ENCODE peak calls at places on chromosomes 6 and 20, in seven cellular contexts. T is tibial artery, A is upper lobe of left lung, Q is HFF-Myc, B is tibial nerve, D is uterus, W is fibroblast of the aortic adventitia. K is an unnamed sample.

GRCh38 chr20:36303020-36303595 is 3.0 kb upstream of the DLGAP4 start:
- DNase-seq in B (no peak), A (no peak), T (no peak), Q (no peak), D (no peak), W (no peak), K (no peak)

GRCh38 chr20:19658137-19658536 is 99.9 kb upstream of the RIN2 start:
- DNase-seq in D (no peak), Q (no peak), A (peak; percentile 47), B (no peak), T (peak; percentile 23), W (no peak), K (no peak)

GRCh38 chr20:52681288-52681687 is 290.9 kb upstream of the TSHZ2 start:
- DNase-seq in D (no peak), A (no peak), Q (no peak), T (no peak), W (no peak), B (no peak), K (no peak)

GRCh38 chr6:147156799-147157382 is 47.3 kb upstream of the STXBP5 start:
- DNase-seq in T (no peak), B (no peak), W (peak; percentile 25), A (no peak), Q (no peak), D (no peak), K (no peak)

GRCh38 chr20:25197173-25197869 is 1.8 kb downstream of the ENTPD6 start:
- DNase-seq in B (no peak), D (no peak), T (no peak), W (no peak), A (no peak), Q (no peak), K (no peak)

GRCh38 chr20:48945840-48946514 is 24.5 kb downstream of the ARFGEF2 start:
- DNase-seq in B (no peak), T (no peak), A (no peak), W (no peak), Q (no peak), D (no peak), K (no peak)

GRCh38 chr6:155224618-155225017 is 39.2 kb upstream of the CLDN20 start:
- DNase-seq in W (no peak), B (no peak), A (no peak), Q (no peak), T (no peak), D (no peak), K (no peak)

GRCh38 chr6:153947817-153948447 is 91.1 kb upstream of the OPRM1 start:
- DNase-seq in Q (no peak), B (peak; percentile 32), D (no peak), W (no peak), T (no peak), A (peak; percentile 21), K (no peak)

GRCh38 chr20:5691918-5692618 is 58.1 kb upstream of the SHLD1 start:
- DNase-seq in W (no peak), A (no peak), Q (no peak), T (no peak), B (no peak), D (no peak), K (no peak)

GRCh38 chr6:126701799-126702198 is 361.9 kb downstream of the CENPW start:
- DNase-seq in W (peak; percentile 27), D (no peak), A (no peak), B (no peak), T (no peak), Q (no peak), K (no peak)
- H3K4me3 ChIP-seq in W (no peak overlapping the region), D (no peak overlapping the region), A (no peak overlapping the region), B (no peak overlapping the region), T (no peak overlapping the region), Q (no peak overlapping the region), K (no peak overlapping the region)

DNA sequence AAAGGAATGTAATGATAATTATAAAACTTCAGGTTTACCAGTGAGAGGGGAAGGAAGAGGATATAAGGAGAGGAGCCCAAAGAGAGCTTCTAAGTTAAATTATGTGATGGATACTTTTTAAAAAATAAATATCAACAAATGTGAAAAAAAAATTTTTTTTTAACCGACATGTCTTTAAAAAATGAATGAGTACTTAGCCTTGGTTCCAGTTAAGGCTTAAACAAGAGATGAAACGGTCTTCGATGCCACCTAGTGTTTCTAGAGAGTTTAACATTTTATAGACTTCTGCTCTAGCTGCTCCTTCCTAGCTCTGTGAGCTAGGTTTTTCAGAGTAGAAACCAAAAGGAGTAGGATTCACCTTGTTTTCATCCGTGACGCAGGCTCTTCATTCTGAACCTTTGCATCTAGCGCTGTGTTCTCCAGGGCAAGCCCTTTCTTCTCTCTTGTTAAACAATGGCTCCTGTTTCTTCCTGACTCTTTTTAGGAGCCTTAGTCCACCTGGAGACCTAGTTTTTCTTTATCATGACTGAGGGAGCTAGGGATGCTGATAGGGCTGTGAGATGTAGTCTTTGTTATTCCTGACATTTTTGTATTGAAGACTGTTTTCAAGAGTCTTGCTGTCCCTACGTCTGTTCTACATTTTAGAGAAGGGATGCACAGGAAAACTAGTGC is 42.4 kb upstream of the GNRH2 start:
- DNase-seq in D (no peak), A (no peak), T (no peak), W (peak; percentile 85), B (no peak), Q (peak; percentile 30), K (peak; percentile 24)
- TF ChIP-seq CTCF in D (peak; percentile 60), A (peak; percentile 18), T (peak; percentile 29), W (peak; percentile 52), B (peak; percentile 44), Q (peak; percentile 50), K (peak; percentile 35)

GRCh38 chr6:14380421-14380820 is 262.8 kb downstream of the CD83 start:
- DNase-seq in W (no peak), A (no peak), D (no peak), B (no peak), T (no peak), Q (no peak), K (no peak)

GRCh38 chr6:14379568-14379967 is 262.0 kb downstream of the CD83 start:
- DNase-seq in A (no peak), T (no peak), W (no peak), D (no peak), Q (no peak), B (no peak), K (no peak)

GRCh38 chr6:14382381-14383236 is 265.0 kb downstream of the CD83 start:
- DNase-seq in Q (no peak), D (no peak), B (no peak), W (no peak), A (no peak), T (no peak), K (no peak)

GRCh38 chr6:14383393-14384174 is 266.0 kb downstream of the CD83 start:
- DNase-seq in D (no peak), T (no peak), Q (no peak), B (no peak), W (no peak), A (no peak), K (no peak)

DNA sequence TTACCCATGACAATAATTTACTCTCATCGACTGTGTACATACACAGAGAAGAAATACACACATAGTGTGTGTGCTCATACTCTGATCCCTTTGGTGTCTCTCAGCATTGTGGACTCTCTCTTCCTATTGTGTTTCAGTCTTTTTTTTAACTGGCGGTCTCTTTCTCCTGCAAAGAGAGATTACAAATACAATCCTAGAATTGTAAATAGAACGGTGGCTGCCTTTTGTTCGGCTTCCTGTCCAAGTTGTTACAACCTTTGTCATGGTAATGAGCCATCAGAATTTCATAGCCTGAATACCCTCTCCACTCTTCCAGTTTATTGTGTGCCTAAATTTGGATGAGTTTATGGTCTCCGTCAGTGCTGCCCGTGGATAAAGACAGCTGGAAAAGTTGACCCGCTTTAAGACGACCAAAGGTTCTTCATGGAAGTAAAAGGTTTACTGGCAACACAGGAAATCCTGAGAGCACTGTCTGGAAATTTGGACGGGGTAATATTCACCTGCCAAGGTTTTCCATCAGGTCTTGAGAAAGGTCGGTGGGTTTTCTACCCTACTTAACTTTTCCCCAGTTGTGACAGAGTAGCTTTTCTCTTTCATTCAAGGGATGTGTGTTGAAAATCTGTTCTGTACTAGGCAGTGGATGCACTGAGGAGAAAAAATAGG is 263.8 kb downstream of the CD83 start:
- DNase-seq in W (no peak), T (no peak), B (no peak), A (no peak), D (no peak), Q (no peak), K (no peak)
- H3K4me3 ChIP-seq in W (no peak overlapping the region), T (no peak overlapping the region), B (no peak overlapping the region), A (no peak overlapping the region), D (no peak overlapping the region), Q (no peak overlapping the region), K (no peak overlapping the region)

DNA sequence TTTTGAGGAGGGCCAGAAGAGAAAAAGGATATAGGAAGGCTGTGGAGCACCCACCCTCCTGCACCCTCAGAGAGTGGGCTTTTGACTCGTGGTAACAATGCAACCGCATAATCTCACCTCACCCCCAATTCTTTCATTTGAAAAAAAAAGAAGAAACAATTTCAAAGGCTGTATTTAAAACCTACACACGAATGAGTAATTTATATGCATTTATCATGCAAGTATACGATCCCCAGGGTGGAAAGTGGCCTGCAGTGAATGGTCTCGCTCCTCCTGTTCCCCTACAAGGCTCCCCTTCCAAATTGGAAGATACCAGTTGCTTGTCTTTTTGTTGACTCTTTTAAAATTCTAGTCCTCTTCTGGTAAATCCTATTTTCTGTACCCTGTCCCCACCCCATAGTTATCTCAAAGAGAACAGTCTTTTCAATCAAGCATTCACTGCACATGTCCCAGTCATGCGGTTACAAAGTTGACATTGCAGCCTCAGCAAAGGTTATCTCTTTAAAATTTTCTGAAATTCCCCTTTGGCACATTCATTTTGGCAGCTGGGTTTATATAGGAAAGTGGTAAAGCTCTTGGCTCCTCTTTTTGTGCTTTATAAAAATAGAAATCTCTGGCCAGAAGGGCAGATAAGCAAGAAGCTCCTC is 110.6 kb downstream of the ARID1B start:
- DNase-seq in W (peak; percentile 41), Q (no peak), B (no peak), A (no peak), D (no peak), T (no peak), K (no peak)
- TF ChIP-seq CTCF in W (no peak), Q (no peak), B (no peak), A (no peak), D (no peak), T (no peak), K (no peak)